ENCODE peak calls at places on chromosomes 16 and 17, in ten cellular contexts. One of them, this sample, is unnamed. For H3K9me3, H3K4me1 and H3K27me3, the result is how much of the 10 kb centered on the place peaks cover.

GRCh38 chr17:47879028-47879585 is 16.9 kb upstream of the SP2 start:
- DNase-seq in tibial artery: no peak
- DNase-seq in adipocyte: no peak
- DNase-seq in cardiac muscle cell: no peak
- DNase-seq in endodermal cell: no peak
- DNase-seq in heart right ventricle: no peak
- DNase-seq in GM23248: peak
- DNase-seq in Peyer's patch: no peak
- DNase-seq in astrocyte: peak
- DNase-seq in CD8-positive, alpha-beta memory T cell: no peak
- DNase-seq in this sample: no peak

GRCh38 chr16:57422026-57422944 is 17.7 kb downstream of the CCL17 start:
- DNase-seq in tibial artery: peak
- DNase-seq in adipocyte: peak
- DNase-seq in cardiac muscle cell: peak
- DNase-seq in endodermal cell: peak
- DNase-seq in heart right ventricle: peak
- DNase-seq in GM23248: peak
- DNase-seq in Peyer's patch: peak
- DNase-seq in astrocyte: peak
- DNase-seq in CD8-positive, alpha-beta memory T cell: no peak
- DNase-seq in this sample: no peak

GRCh38 chr17:75584358-75585175 is 3.0 kb upstream of the MYO15B start:
- DNase-seq in tibial artery: no peak
- DNase-seq in adipocyte: no peak
- DNase-seq in cardiac muscle cell: no peak
- DNase-seq in endodermal cell: peak
- DNase-seq in heart right ventricle: no peak
- DNase-seq in GM23248: no peak
- DNase-seq in Peyer's patch: no peak
- DNase-seq in astrocyte: no peak
- DNase-seq in CD8-positive, alpha-beta memory T cell: no peak
- DNase-seq in this sample: no peak

GRCh38 chr17:7589891-7590611 is at the start of gene SOX15:
- DNase-seq in tibial artery: no peak
- DNase-seq in adipocyte: no peak
- DNase-seq in cardiac muscle cell: no peak
- DNase-seq in endodermal cell: peak
- DNase-seq in heart right ventricle: no peak
- DNase-seq in GM23248: peak
- DNase-seq in Peyer's patch: no peak
- DNase-seq in astrocyte: peak
- DNase-seq in CD8-positive, alpha-beta memory T cell: no peak
- DNase-seq in this sample: no peak

GRCh38 chr16:11379420-11379819 is 34.2 kb downstream of the RMI2 start:
- DNase-seq in tibial artery: no peak
- DNase-seq in adipocyte: no peak
- DNase-seq in cardiac muscle cell: no peak
- DNase-seq in endodermal cell: no peak
- DNase-seq in heart right ventricle: no peak
- DNase-seq in GM23248: peak
- DNase-seq in Peyer's patch: no peak
- DNase-seq in astrocyte: peak
- DNase-seq in CD8-positive, alpha-beta memory T cell: no peak
- DNase-seq in this sample: no peak

GRCh38 chr16:74836111-74836671 is 61.6 kb upstream of the FA2H start:
- DNase-seq in tibial artery: no peak
- DNase-seq in adipocyte: no peak
- DNase-seq in cardiac muscle cell: no peak
- DNase-seq in endodermal cell: no peak
- DNase-seq in heart right ventricle: no peak
- DNase-seq in GM23248: no peak
- DNase-seq in Peyer's patch: peak
- DNase-seq in astrocyte: no peak
- DNase-seq in CD8-positive, alpha-beta memory T cell: no peak
- DNase-seq in this sample: no peak

GRCh38 chr17:82925336-82925735 is 85.5 kb upstream of the ZNF750 start:
- DNase-seq in tibial artery: no peak
- DNase-seq in adipocyte: no peak
- DNase-seq in cardiac muscle cell: no peak
- DNase-seq in endodermal cell: no peak
- DNase-seq in heart right ventricle: no peak
- DNase-seq in GM23248: no peak
- DNase-seq in Peyer's patch: no peak
- DNase-seq in astrocyte: no peak
- DNase-seq in CD8-positive, alpha-beta memory T cell: no peak
- DNase-seq in this sample: no peak

GRCh38 chr17:27569257-27569722 is 61.7 kb upstream of the LGALS9 start:
- DNase-seq in tibial artery: no peak
- DNase-seq in adipocyte: peak
- DNase-seq in cardiac muscle cell: peak
- DNase-seq in endodermal cell: peak
- DNase-seq in heart right ventricle: no peak
- DNase-seq in GM23248: peak
- DNase-seq in Peyer's patch: peak
- DNase-seq in astrocyte: no peak
- DNase-seq in CD8-positive, alpha-beta memory T cell: peak
- DNase-seq in this sample: no peak

GRCh38 chr17:66276328-66276937 is 26.0 kb upstream of the PRKCA start:
- DNase-seq in tibial artery: no peak
- DNase-seq in adipocyte: peak
- DNase-seq in cardiac muscle cell: peak
- DNase-seq in endodermal cell: no peak
- DNase-seq in heart right ventricle: no peak
- DNase-seq in GM23248: peak
- DNase-seq in Peyer's patch: no peak
- DNase-seq in astrocyte: peak
- DNase-seq in CD8-positive, alpha-beta memory T cell: no peak
- DNase-seq in this sample: no peak

GRCh38 chr17:57870283-57870635 is 20.4 kb upstream of the MRPS23 start:
- DNase-seq in tibial artery: no peak
- DNase-seq in adipocyte: peak
- DNase-seq in cardiac muscle cell: no peak
- DNase-seq in endodermal cell: no peak
- DNase-seq in heart right ventricle: no peak
- DNase-seq in GM23248: peak
- DNase-seq in Peyer's patch: no peak
- DNase-seq in astrocyte: no peak
- DNase-seq in CD8-positive, alpha-beta memory T cell: no peak
- DNase-seq in this sample: no peak

GRCh38 chr17:77909236-77909635 is 49.3 kb upstream of the TNRC6C start:
- DNase-seq in tibial artery: peak
- DNase-seq in adipocyte: no peak
- DNase-seq in cardiac muscle cell: peak
- DNase-seq in endodermal cell: peak
- DNase-seq in heart right ventricle: peak
- DNase-seq in GM23248: no peak
- DNase-seq in Peyer's patch: no peak
- DNase-seq in astrocyte: no peak
- DNase-seq in CD8-positive, alpha-beta memory T cell: no peak
- DNase-seq in this sample: no peak

DNA sequence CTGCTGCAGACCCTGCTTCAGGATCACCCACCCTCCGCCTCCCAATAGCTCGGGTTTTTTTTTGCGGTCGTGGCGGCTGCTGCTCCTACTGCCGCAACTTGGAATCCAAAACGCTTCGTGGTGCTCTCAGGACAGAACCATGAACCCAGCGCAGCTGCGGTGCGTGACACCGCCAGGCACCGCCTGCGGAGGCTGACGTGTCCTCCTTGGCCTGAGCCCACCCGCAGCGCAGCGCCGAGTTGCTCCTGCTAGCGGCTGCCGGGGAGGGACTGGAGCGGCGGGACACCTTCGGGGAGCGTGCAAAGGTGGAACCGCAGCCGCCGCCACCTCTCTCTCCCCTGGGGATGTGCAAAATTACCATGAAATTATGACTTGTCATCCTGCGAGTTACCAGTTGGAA is 1893.0 kb downstream of the TP53TG3F start:
- DNase-seq in tibial artery: no peak
- DNase-seq in adipocyte: no peak
- DNase-seq in cardiac muscle cell: no peak
- DNase-seq in endodermal cell: no peak
- DNase-seq in heart right ventricle: no peak
- DNase-seq in GM23248: no peak
- DNase-seq in Peyer's patch: no peak
- DNase-seq in astrocyte: no peak
- DNase-seq in CD8-positive, alpha-beta memory T cell: no peak
- DNase-seq in this sample: no peak
- H3K9me3 ChIP-seq in tibial artery: under half
- H3K9me3 ChIP-seq in adipocyte: under half
- H3K9me3 ChIP-seq in cardiac muscle cell: under half
- H3K9me3 ChIP-seq in endodermal cell: half or more
- H3K9me3 ChIP-seq in heart right ventricle: under half
- H3K9me3 ChIP-seq in GM23248: under half
- H3K9me3 ChIP-seq in Peyer's patch: under half
- H3K9me3 ChIP-seq in astrocyte: under half
- H3K9me3 ChIP-seq in CD8-positive, alpha-beta memory T cell: under half
- H3K9me3 ChIP-seq in this sample: under half

GRCh38 chr16:78902291-78902690 is 698.2 kb downstream of the MAF start:
- DNase-seq in tibial artery: no peak
- DNase-seq in adipocyte: no peak
- DNase-seq in cardiac muscle cell: no peak
- DNase-seq in endodermal cell: no peak
- DNase-seq in heart right ventricle: no peak
- DNase-seq in GM23248: no peak
- DNase-seq in Peyer's patch: no peak
- DNase-seq in astrocyte: no peak
- DNase-seq in CD8-positive, alpha-beta memory T cell: no peak
- DNase-seq in this sample: no peak

GRCh38 chr16:78903237-78903636 is 697.3 kb downstream of the MAF start:
- DNase-seq in tibial artery: no peak
- DNase-seq in adipocyte: no peak
- DNase-seq in cardiac muscle cell: no peak
- DNase-seq in endodermal cell: no peak
- DNase-seq in heart right ventricle: no peak
- DNase-seq in GM23248: no peak
- DNase-seq in Peyer's patch: no peak
- DNase-seq in astrocyte: no peak
- DNase-seq in CD8-positive, alpha-beta memory T cell: no peak
- DNase-seq in this sample: no peak

GRCh38 chr16:78900039-78900811 is 700.3 kb downstream of the MAF start:
- DNase-seq in tibial artery: no peak
- DNase-seq in adipocyte: no peak
- DNase-seq in cardiac muscle cell: no peak
- DNase-seq in endodermal cell: no peak
- DNase-seq in heart right ventricle: no peak
- DNase-seq in GM23248: no peak
- DNase-seq in Peyer's patch: no peak
- DNase-seq in astrocyte: no peak
- DNase-seq in CD8-positive, alpha-beta memory T cell: no peak
- DNase-seq in this sample: no peak

DNA sequence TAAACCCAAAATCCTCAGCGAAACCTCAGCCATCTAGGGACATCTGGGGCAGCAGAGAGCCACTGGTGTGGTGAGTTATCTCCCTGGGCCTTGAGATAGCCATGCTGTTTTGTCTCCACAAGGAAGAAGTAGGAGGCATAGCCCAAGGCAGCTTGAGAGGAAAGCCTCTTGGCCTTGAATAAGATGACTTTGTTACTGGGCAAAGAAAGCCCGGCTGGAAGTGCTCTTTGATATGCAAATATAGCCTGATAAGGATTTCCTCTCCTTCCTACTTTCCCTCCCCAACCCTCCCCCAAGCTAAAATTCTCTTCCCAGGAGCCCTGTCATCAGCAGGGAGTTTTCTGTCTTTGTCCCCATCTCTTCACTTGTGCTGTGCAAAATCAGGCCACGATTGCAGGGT is 694.4 kb downstream of the MAF start:
- DNase-seq in tibial artery: no peak
- DNase-seq in adipocyte: no peak
- DNase-seq in cardiac muscle cell: no peak
- DNase-seq in endodermal cell: peak
- DNase-seq in heart right ventricle: no peak
- DNase-seq in GM23248: no peak
- DNase-seq in Peyer's patch: no peak
- DNase-seq in astrocyte: no peak
- DNase-seq in CD8-positive, alpha-beta memory T cell: no peak
- DNase-seq in this sample: no peak
- H3K4me1 ChIP-seq in tibial artery: under half
- H3K4me1 ChIP-seq in adipocyte: under half
- H3K4me1 ChIP-seq in cardiac muscle cell: under half
- H3K4me1 ChIP-seq in endodermal cell: under half
- H3K4me1 ChIP-seq in heart right ventricle: under half
- H3K4me1 ChIP-seq in GM23248: under half
- H3K4me1 ChIP-seq in Peyer's patch: under half
- H3K4me1 ChIP-seq in astrocyte: under half
- H3K4me1 ChIP-seq in CD8-positive, alpha-beta memory T cell: under half
- H3K4me1 ChIP-seq in this sample: under half

GRCh38 chr17:73924488-73925186 is 278.8 kb upstream of the RPL38 start:
- DNase-seq in tibial artery: no peak
- DNase-seq in adipocyte: no peak
- DNase-seq in cardiac muscle cell: no peak
- DNase-seq in endodermal cell: peak
- DNase-seq in heart right ventricle: no peak
- DNase-seq in GM23248: no peak
- DNase-seq in Peyer's patch: no peak
- DNase-seq in astrocyte: no peak
- DNase-seq in CD8-positive, alpha-beta memory T cell: no peak
- DNase-seq in this sample: no peak
- H3K27me3 ChIP-seq in tibial artery: under half
- H3K27me3 ChIP-seq in adipocyte: under half
- H3K27me3 ChIP-seq in cardiac muscle cell: under half
- H3K27me3 ChIP-seq in endodermal cell: under half
- H3K27me3 ChIP-seq in heart right ventricle: under half
- H3K27me3 ChIP-seq in GM23248: under half
- H3K27me3 ChIP-seq in Peyer's patch: under half
- H3K27me3 ChIP-seq in astrocyte: under half
- H3K27me3 ChIP-seq in CD8-positive, alpha-beta memory T cell: under half
- H3K27me3 ChIP-seq in this sample: under half

GRCh38 chr17:41063449-41063848 is 2.2 kb downstream of the KRTAP2-4 start:
- DNase-seq in tibial artery: no peak
- DNase-seq in adipocyte: no peak
- DNase-seq in cardiac muscle cell: no peak
- DNase-seq in endodermal cell: no peak
- DNase-seq in heart right ventricle: no peak
- DNase-seq in GM23248: no peak
- DNase-seq in Peyer's patch: no peak
- DNase-seq in astrocyte: no peak
- DNase-seq in CD8-positive, alpha-beta memory T cell: no peak
- DNase-seq in this sample: no peak

GRCh38 chr17:41061969-41062368 is 2.1 kb upstream of the KRTAP2-3 start:
- DNase-seq in tibial artery: no peak
- DNase-seq in adipocyte: peak
- DNase-seq in cardiac muscle cell: peak
- DNase-seq in endodermal cell: no peak
- DNase-seq in heart right ventricle: no peak
- DNase-seq in GM23248: peak
- DNase-seq in Peyer's patch: no peak
- DNase-seq in astrocyte: peak
- DNase-seq in CD8-positive, alpha-beta memory T cell: no peak
- DNase-seq in this sample: no peak

GRCh38 chr17:41067281-41067680 is 1.6 kb upstream of the KRTAP2-4 start:
- DNase-seq in tibial artery: no peak
- DNase-seq in adipocyte: peak
- DNase-seq in cardiac muscle cell: no peak
- DNase-seq in endodermal cell: no peak
- DNase-seq in heart right ventricle: no peak
- DNase-seq in GM23248: peak
- DNase-seq in Peyer's patch: no peak
- DNase-seq in astrocyte: no peak
- DNase-seq in CD8-positive, alpha-beta memory T cell: no peak
- DNase-seq in this sample: no peak

GRCh38 chr17:41065829-41066624 is at the start of gene KRTAP2-4:
- DNase-seq in tibial artery: no peak
- DNase-seq in adipocyte: peak
- DNase-seq in cardiac muscle cell: peak
- DNase-seq in endodermal cell: no peak
- DNase-seq in heart right ventricle: no peak
- DNase-seq in GM23248: peak
- DNase-seq in Peyer's patch: no peak
- DNase-seq in astrocyte: peak
- DNase-seq in CD8-positive, alpha-beta memory T cell: no peak
- DNase-seq in this sample: no peak

GRCh38 chr17:41064301-41064700 is 1.4 kb downstream of the KRTAP2-4 start:
- DNase-seq in tibial artery: no peak
- DNase-seq in adipocyte: no peak
- DNase-seq in cardiac muscle cell: no peak
- DNase-seq in endodermal cell: no peak
- DNase-seq in heart right ventricle: no peak
- DNase-seq in GM23248: no peak
- DNase-seq in Peyer's patch: no peak
- DNase-seq in astrocyte: no peak
- DNase-seq in CD8-positive, alpha-beta memory T cell: no peak
- DNase-seq in this sample: no peak
- H3K9me3 ChIP-seq in tibial artery: under half
- H3K9me3 ChIP-seq in adipocyte: under half
- H3K9me3 ChIP-seq in cardiac muscle cell: under half
- H3K9me3 ChIP-seq in endodermal cell: under half
- H3K9me3 ChIP-seq in heart right ventricle: under half
- H3K9me3 ChIP-seq in GM23248: under half
- H3K9me3 ChIP-seq in Peyer's patch: under half
- H3K9me3 ChIP-seq in astrocyte: under half
- H3K9me3 ChIP-seq in CD8-positive, alpha-beta memory T cell: under half
- H3K9me3 ChIP-seq in this sample: under half